ENCODE peak calls at places on chromosomes 1 and 21, in four cellular contexts. One of them, this sample, is unnamed. For H3K4me1, the result is how much of the 10 kb centered on the place peaks cover.

GRCh38 chr1:167554028-167554779 is 642 bp upstream of the CREG1 start:
- DNase-seq in left ventricle myocardium inferior: no peak
- DNase-seq in mucosa of descending colon: no peak
- DNase-seq in thyroid gland: no peak
- DNase-seq in this sample: no peak

GRCh38 chr21:38790038-38790437 is 15.7 kb upstream of the ETS2 start:
- DNase-seq in left ventricle myocardium inferior: no peak
- DNase-seq in mucosa of descending colon: no peak
- DNase-seq in thyroid gland: no peak
- DNase-seq in this sample: no peak

GRCh38 chr1:244322791-244323521 is 128.8 kb downstream of the ADSS2 start:
- DNase-seq in left ventricle myocardium inferior: no peak
- DNase-seq in mucosa of descending colon: no peak
- DNase-seq in thyroid gland: peak
- DNase-seq in this sample: no peak

GRCh38 chr1:175808573-175808972 is 65.2 kb upstream of the TNR start:
- DNase-seq in left ventricle myocardium inferior: no peak
- DNase-seq in mucosa of descending colon: no peak
- DNase-seq in thyroid gland: no peak
- DNase-seq in this sample: no peak

GRCh38 chr1:232440325-232441059 is 189.4 kb downstream of the SIPA1L2 start:
- DNase-seq in left ventricle myocardium inferior: no peak
- DNase-seq in mucosa of descending colon: no peak
- DNase-seq in thyroid gland: no peak
- DNase-seq in this sample: no peak

GRCh38 chr1:196034080-196034706 is 574.0 kb downstream of the KCNT2 start:
- DNase-seq in left ventricle myocardium inferior: no peak
- DNase-seq in mucosa of descending colon: no peak
- DNase-seq in thyroid gland: no peak
- DNase-seq in this sample: no peak

GRCh38 chr1:52294580-52294979 is 71.4 kb downstream of the CC2D1B start:
- DNase-seq in left ventricle myocardium inferior: no peak
- DNase-seq in mucosa of descending colon: no peak
- DNase-seq in thyroid gland: no peak
- DNase-seq in this sample: no peak

GRCh38 chr21:44929242-44929798 is 8.6 kb upstream of the ITGB2 start:
- DNase-seq in left ventricle myocardium inferior: no peak
- DNase-seq in mucosa of descending colon: no peak
- DNase-seq in thyroid gland: no peak
- DNase-seq in this sample: no peak

GRCh38 chr1:225207791-225208190 is 220.0 kb downstream of the LBR start:
- DNase-seq in left ventricle myocardium inferior: no peak
- DNase-seq in mucosa of descending colon: no peak
- DNase-seq in thyroid gland: no peak
- DNase-seq in this sample: no peak

GRCh38 chr1:205266584-205267305 is 39.0 kb downstream of the TMCC2 start:
- DNase-seq in left ventricle myocardium inferior: no peak
- DNase-seq in mucosa of descending colon: no peak
- DNase-seq in thyroid gland: no peak
- DNase-seq in this sample: no peak

GRCh38 chr1:234246638-234247116 is 126.6 kb upstream of the COA6 start:
- DNase-seq in left ventricle myocardium inferior: no peak
- DNase-seq in mucosa of descending colon: no peak
- DNase-seq in thyroid gland: no peak
- DNase-seq in this sample: no peak

GRCh38 chr1:222418654-222419053 is 129.2 kb downstream of the HHIPL2 start:
- DNase-seq in left ventricle myocardium inferior: no peak
- DNase-seq in mucosa of descending colon: no peak
- DNase-seq in thyroid gland: no peak
- DNase-seq in this sample: no peak

GRCh38 chr1:78303620-78304019 is 187.2 kb upstream of the PTGFR start:
- DNase-seq in left ventricle myocardium inferior: peak
- DNase-seq in mucosa of descending colon: no peak
- DNase-seq in thyroid gland: no peak
- DNase-seq in this sample: no peak

GRCh38 chr1:30779294-30780071 is 21.9 kb upstream of the LAPTM5 start:
- DNase-seq in left ventricle myocardium inferior: peak
- DNase-seq in mucosa of descending colon: peak
- DNase-seq in thyroid gland: peak
- DNase-seq in this sample: peak

GRCh38 chr1:230127105-230128054 is 60.3 kb downstream of the GALNT2 start:
- DNase-seq in left ventricle myocardium inferior: no peak
- DNase-seq in mucosa of descending colon: no peak
- DNase-seq in thyroid gland: no peak
- DNase-seq in this sample: no peak

GRCh38 chr1:59926381-59927243 is at the start of gene CYP2J2:
- DNase-seq in left ventricle myocardium inferior: peak
- DNase-seq in mucosa of descending colon: peak
- DNase-seq in thyroid gland: peak
- DNase-seq in this sample: no peak

DNA sequence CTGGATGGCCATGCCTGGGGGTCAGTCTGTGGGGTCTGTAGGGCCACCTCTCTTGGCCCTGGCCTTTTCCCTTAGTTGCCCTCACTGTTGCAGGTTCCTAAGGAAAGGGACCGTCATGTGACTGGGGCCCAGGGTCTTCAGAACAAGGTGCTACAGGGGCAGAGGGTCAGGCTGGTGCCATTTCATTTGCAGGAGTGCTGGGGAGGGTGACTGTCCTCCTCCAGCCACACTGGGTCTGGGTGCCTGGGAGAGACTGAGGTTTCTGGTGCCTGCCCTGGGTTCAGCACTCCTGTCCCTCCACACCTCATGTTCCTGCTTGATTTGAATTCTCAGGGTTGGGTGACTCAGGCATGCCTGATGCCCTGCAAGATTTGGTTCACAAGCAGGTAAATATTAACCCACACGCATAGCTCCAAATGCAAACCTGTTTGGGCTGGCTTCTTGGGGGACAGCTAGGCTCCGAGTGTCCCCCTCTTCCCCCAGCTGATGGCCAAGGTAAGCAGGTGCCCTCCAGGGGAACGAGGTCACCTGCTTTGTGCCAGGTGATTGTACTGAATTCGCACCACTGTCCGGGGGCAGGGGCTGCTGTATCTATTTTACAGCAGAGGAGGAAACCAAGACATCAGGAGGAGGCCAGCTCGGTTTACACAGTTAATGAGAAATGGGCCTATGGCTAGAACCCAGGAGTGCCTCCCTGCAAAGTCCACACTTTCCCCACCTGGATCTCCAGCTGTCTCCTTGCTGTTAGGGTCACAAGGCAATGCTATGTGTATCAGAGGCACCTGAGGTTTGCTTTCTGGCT is 20.3 kb downstream of the ARHGEF10L start:
- DNase-seq in left ventricle myocardium inferior: no peak
- DNase-seq in mucosa of descending colon: no peak
- DNase-seq in thyroid gland: peak
- DNase-seq in this sample: no peak
- H3K4me1 ChIP-seq in left ventricle myocardium inferior: half or more
- H3K4me1 ChIP-seq in mucosa of descending colon: under half
- H3K4me1 ChIP-seq in thyroid gland: under half
- H3K4me1 ChIP-seq in this sample: under half

DNA sequence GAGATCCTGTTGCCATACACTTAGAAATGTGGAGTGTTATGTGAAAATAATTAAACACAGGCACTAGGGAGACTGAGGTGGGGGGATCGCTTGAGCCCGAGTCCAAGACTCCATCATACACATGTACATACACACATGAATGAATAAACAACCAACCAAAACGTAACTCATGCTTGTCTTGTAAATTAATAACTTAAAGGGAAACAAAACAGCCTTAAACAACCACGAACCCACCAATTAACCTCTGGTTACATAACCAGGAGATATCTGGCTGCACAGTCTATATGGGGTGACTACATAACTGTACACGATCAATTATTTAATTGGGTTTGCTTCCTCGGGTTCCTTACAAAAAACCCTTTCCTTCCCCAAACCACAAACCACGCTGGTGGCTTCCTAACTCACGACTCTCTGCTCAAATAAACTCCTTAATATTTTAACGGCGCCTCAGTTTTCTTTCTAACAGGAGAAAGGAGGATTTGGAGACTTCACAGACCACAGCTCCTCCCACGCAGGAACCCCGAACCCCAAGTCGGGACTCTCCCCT is 770 bp downstream of the ZNF670 start:
- DNase-seq in left ventricle myocardium inferior: no peak
- DNase-seq in mucosa of descending colon: no peak
- DNase-seq in thyroid gland: no peak
- DNase-seq in this sample: no peak
- H3K4me3 ChIP-seq in left ventricle myocardium inferior: peak
- H3K4me3 ChIP-seq in mucosa of descending colon: peak
- H3K4me3 ChIP-seq in thyroid gland: peak
- H3K4me3 ChIP-seq in this sample: peak

GRCh38 chr1:50080904-50081586 is 27.7 kb upstream of the ELAVL4 start:
- DNase-seq in left ventricle myocardium inferior: no peak
- DNase-seq in mucosa of descending colon: no peak
- DNase-seq in thyroid gland: peak
- DNase-seq in this sample: peak
- TF ChIP-seq CTCF in left ventricle myocardium inferior: peak
- TF ChIP-seq CTCF in mucosa of descending colon: no peak
- TF ChIP-seq CTCF in thyroid gland: peak
- TF ChIP-seq CTCF in this sample: peak

GRCh38 chr1:27569088-27569459 is 34.9 kb downstream of the AHDC1 start:
- DNase-seq in left ventricle myocardium inferior: no peak
- DNase-seq in mucosa of descending colon: no peak
- DNase-seq in thyroid gland: no peak
- DNase-seq in this sample: no peak
- H3K4me1 ChIP-seq in left ventricle myocardium inferior: half or more
- H3K4me1 ChIP-seq in mucosa of descending colon: half or more
- H3K4me1 ChIP-seq in thyroid gland: half or more
- H3K4me1 ChIP-seq in this sample: half or more

DNA sequence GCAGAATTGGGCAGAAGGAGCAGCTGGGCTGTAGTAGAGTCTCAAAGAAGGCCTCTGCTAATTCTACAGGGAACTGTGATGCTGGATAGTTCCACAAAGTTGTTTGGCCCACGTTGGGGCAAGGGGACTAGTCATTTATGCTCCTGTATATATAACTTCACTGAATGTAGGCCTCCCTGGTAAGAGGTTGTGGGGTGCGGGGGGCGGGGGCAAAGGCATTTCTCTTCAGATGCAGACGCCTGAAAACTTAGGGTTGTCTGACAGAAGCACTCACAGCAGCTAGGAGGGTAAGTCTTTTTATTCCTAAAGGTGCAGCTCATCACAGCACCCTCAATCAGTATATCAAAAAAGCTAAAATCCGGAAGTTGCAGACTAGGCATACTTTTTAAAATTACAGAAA is 38.5 kb upstream of the DENND1B start:
- DNase-seq in left ventricle myocardium inferior: no peak
- DNase-seq in mucosa of descending colon: no peak
- DNase-seq in thyroid gland: no peak
- DNase-seq in this sample: no peak
- H3K4me3 ChIP-seq in left ventricle myocardium inferior: no peak
- H3K4me3 ChIP-seq in mucosa of descending colon: no peak
- H3K4me3 ChIP-seq in thyroid gland: no peak
- H3K4me3 ChIP-seq in this sample: no peak

DNA sequence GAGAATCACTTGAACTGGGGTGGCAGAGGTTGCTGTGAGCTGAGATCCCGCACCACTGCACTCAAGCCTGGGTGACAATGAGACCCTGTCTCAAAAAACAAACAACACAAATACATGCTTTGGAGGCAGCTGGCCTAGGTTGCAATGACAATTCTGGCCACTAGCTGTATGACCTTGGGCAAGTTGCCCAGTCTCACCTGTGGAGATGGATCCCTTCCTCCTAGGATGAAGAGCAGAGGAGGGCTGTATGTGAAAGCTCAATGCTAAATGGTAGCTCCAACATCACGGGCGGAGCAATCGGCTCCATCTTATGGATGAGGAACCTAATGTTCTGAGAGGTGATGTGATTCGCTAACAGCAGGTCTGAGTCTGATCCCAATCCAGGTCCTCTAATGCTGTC is 20.6 kb downstream of the ADORA1 start:
- DNase-seq in left ventricle myocardium inferior: no peak
- DNase-seq in mucosa of descending colon: no peak
- DNase-seq in thyroid gland: no peak
- DNase-seq in this sample: no peak
- TF ChIP-seq CTCF in left ventricle myocardium inferior: peak
- TF ChIP-seq CTCF in mucosa of descending colon: no peak
- TF ChIP-seq CTCF in thyroid gland: peak
- TF ChIP-seq CTCF in this sample: peak

GRCh38 chr1:183632964-183633363 is 2.6 kb downstream of the ARPC5 start:
- DNase-seq in left ventricle myocardium inferior: no peak
- DNase-seq in mucosa of descending colon: no peak
- DNase-seq in thyroid gland: no peak
- DNase-seq in this sample: no peak

GRCh38 chr1:183634429-183635065 is 1.0 kb downstream of the ARPC5 start:
- DNase-seq in left ventricle myocardium inferior: no peak
- DNase-seq in mucosa of descending colon: no peak
- DNase-seq in thyroid gland: no peak
- DNase-seq in this sample: no peak

GRCh38 chr1:183630748-183631147 is 4.8 kb downstream of the ARPC5 start:
- DNase-seq in left ventricle myocardium inferior: no peak
- DNase-seq in mucosa of descending colon: no peak
- DNase-seq in thyroid gland: no peak
- DNase-seq in this sample: no peak

GRCh38 chr1:183633676-183634343 is 1.8 kb downstream of the ARPC5 start:
- DNase-seq in left ventricle myocardium inferior: no peak
- DNase-seq in mucosa of descending colon: no peak
- DNase-seq in thyroid gland: peak
- DNase-seq in this sample: peak

DNA sequence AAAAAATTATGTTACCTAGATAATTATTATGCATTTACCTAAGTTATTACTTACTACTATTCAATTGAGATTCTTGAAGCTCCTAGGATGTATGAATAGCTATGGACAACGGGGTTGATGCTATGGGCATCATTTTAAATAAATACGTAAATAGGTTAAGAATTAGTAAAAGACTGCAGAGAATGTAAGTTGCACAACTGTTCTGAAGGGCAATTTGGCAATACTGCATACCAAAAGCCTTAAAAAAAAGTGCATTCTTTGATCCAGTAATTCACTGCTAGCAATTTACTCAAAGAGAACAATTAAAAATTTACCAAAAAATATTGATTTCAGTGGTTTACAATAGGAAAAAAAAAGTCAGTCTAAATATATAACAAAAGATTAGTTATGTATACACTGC is 3.5 kb downstream of the ARPC5 start:
- DNase-seq in left ventricle myocardium inferior: no peak
- DNase-seq in mucosa of descending colon: no peak
- DNase-seq in thyroid gland: no peak
- DNase-seq in this sample: no peak
- H3K4me1 ChIP-seq in left ventricle myocardium inferior: half or more
- H3K4me1 ChIP-seq in mucosa of descending colon: under half
- H3K4me1 ChIP-seq in thyroid gland: under half
- H3K4me1 ChIP-seq in this sample: under half

This sample was measured in Caco-2.